ENCODE peak calls at places on chromosomes 6 and 20, in eight cellular contexts. X, A, Q, C, M, L, Z and B are unnamed samples. For H3K4me1 and H3K36me3, the result is how much of the 10 kb centered on the place peaks cover.

GRCh38 chr20:62219101-62219991 is 732 bp downstream of the HRH3 start:
- DNase-seq in Q (no peak), Z (peak), A (no peak), C (no peak), X (peak), M (no peak), L (no peak), B (no peak)

GRCh38 chr6:109523478-109523877 is 40.5 kb upstream of the ZBTB24 start:
- DNase-seq in A (no peak), C (no peak), Z (no peak), L (no peak), M (no peak), Q (no peak), X (peak), B (no peak)

GRCh38 chr6:28160233-28160632 is 18.6 kb downstream of the ZKSCAN8 start:
- DNase-seq in X (no peak), C (no peak), M (no peak), L (no peak), A (no peak), Q (no peak), Z (no peak), B (no peak)

GRCh38 chr6:2919401-2919800 is 16.3 kb upstream of the SERPINB9 start:
- DNase-seq in X (no peak), M (no peak), Z (no peak), C (no peak), L (no peak), Q (no peak), A (no peak), B (no peak)

GRCh38 chr6:137722749-137723272 is 144.2 kb upstream of the TNFAIP3 start:
- DNase-seq in L (no peak), C (no peak), M (no peak), Z (no peak), Q (no peak), A (no peak), X (no peak), B (no peak)

GRCh38 chr6:6634735-6635075 is 46.2 kb downstream of the LY86 start:
- DNase-seq in X (no peak), L (no peak), M (no peak), Z (no peak), Q (no peak), C (no peak), A (no peak), B (no peak)

GRCh38 chr6:29850011-29850553 is 22.5 kb downstream of the HLA-G start:
- DNase-seq in M (peak), Z (peak), L (no peak), X (peak), A (peak), C (no peak), Q (no peak), B (no peak)

GRCh38 chr6:24494726-24495515 is at the start of gene ALDH5A1:
- DNase-seq in A (peak), Z (peak), L (peak), M (peak), Q (peak), C (peak), X (peak), B (peak)

GRCh38 chr6:131976545-131977061 is 25.4 kb upstream of the CCN2 start:
- DNase-seq in M (no peak), A (no peak), Q (no peak), L (no peak), X (no peak), Z (no peak), C (no peak), B (no peak)

GRCh38 chr20:32792316-32792715 is 27.4 kb upstream of the MAPRE1 start:
- DNase-seq in X (peak), Z (peak), A (no peak), L (no peak), M (no peak), Q (no peak), C (peak), B (no peak)

GRCh38 chr6:11207199-11207968 is 25.1 kb downstream of the NEDD9 start:
- DNase-seq in C (no peak), Q (peak), A (peak), L (no peak), Z (no peak), M (no peak), X (peak), B (no peak)

GRCh38 chr6:6772751-6773150 is 184.2 kb downstream of the LY86 start:
- DNase-seq in A (peak), L (no peak), Q (no peak), C (peak), M (no peak), X (no peak), Z (peak), B (no peak)

GRCh38 chr20:20761302-20761701 is 48.9 kb upstream of the RALGAPA2 start:
- DNase-seq in A (no peak), Q (no peak), L (no peak), C (no peak), Z (no peak), M (no peak), X (no peak), B (no peak)

DNA sequence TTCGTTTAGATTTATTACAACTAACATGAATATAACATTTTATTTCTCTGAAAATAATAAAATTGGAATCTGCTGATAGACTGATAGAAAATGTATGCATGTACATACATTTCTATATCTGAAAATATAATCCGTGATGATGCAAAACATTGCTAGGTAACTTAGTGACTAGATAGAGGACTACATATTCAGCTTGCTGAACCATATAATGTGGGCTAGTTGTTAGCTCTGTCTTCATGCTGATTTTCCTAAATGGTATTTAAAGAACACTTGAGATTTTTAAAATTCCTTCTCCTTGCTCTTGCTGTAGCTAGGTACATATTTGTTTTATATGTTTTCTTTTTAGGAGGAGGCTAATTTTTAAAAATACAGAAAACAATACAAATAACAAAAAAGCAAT is 38.4 kb upstream of the TAGAP start:
- DNase-seq in L (peak), M (no peak), Q (no peak), X (no peak), A (no peak), C (no peak), Z (no peak), B (no peak)
- H3K4me1 ChIP-seq in L (under half), M (under half), Q (under half), X (under half), A (under half), C (under half), Z (under half), B (under half)

DNA sequence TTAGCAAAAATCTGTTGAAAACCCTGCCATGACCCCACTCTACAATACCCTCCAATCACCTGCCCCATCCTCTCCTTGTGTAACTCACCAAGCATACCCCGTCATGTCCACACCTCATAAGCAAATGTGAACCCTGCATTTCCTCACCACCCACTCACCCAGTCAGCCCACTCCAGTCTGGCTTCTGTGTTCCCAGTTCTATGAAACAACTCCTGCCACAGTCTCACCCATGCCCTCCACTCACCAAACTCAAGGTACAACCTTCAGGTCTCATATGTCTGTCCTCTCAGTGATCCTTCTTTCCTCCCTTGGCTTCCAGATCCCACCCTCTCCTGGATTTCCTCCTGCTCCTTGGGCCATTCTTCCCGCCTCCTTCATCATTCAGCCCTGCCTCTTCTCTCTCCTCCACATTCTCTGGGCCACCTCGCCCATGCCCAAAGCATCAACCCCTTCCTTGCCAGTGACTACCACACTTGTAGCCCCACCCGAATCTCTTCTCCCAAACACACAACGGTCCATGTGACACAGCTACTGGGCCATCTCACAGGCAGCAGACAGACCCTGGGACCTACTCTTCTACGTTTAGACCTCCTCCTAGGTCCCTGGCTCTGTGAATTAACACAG is 8.8 kb downstream of the DDRGK1 start:
- DNase-seq in M (no peak), C (no peak), L (no peak), Q (no peak), A (no peak), X (no peak), Z (no peak), B (no peak)
- H3K36me3 ChIP-seq in M (under half), C (under half), L (under half), Q (under half), A (half or more), X (under half), Z (under half), B (under half)

GRCh38 chr6:134517145-134517658 is 199.3 kb upstream of the SGK1 start:
- DNase-seq in L (no peak), M (no peak), Z (peak), X (peak), C (peak), A (peak), Q (no peak), B (peak)

GRCh38 chr6:134512946-134513345 is 195.0 kb upstream of the SGK1 start:
- DNase-seq in X (no peak), L (no peak), A (no peak), C (no peak), M (no peak), Z (no peak), Q (no peak), B (no peak)

GRCh38 chr6:134516582-134516981 is 198.7 kb upstream of the SGK1 start:
- DNase-seq in C (no peak), Q (no peak), X (no peak), A (no peak), M (no peak), L (no peak), Z (no peak), B (no peak)

GRCh38 chr6:134517863-134518262 is 200.0 kb upstream of the SGK1 start:
- DNase-seq in C (no peak), Q (no peak), L (no peak), M (no peak), A (no peak), X (no peak), Z (no peak), B (no peak)

DNA sequence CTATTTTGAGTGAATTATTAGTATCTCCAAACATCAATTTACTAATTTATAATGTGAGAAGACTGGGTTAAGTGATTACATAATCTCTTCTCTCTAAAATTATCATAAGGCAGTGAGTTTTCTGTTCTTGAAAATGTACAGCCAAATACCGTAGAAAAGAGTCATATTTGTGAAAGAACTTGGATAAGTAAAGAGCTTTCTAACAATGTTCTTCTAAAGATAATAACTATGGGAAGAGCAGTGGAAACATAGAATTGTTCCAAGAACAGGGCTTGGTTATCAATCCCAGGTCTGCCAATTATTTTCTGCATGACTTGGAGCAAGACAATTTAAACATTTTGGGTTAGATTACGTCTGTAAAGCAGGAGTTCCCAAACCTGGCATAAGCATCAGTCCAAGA is 198.1 kb upstream of the SGK1 start:
- DNase-seq in L (no peak), C (no peak), X (no peak), Q (no peak), A (no peak), Z (no peak), M (no peak), B (no peak)
- H3K4me1 ChIP-seq in L (under half), C (under half), X (under half), Q (under half), A (under half), Z (under half), M (under half), B (under half)

GRCh38 chr20:35899064-35899463 is 55.2 kb downstream of the SCAND1 start:
- DNase-seq in Q (no peak), X (no peak), A (no peak), Z (no peak), L (no peak), C (no peak), M (no peak), B (no peak)
- H3K36me3 ChIP-seq in Q (under half), X (under half), A (under half), Z (under half), L (under half), C (under half), M (under half), B (under half)